ENCODE peak calls at places on chromosomes 5 and 9, in seven cellular contexts. F is H1, D is HCT116, O is IMR-90, G is HepG2, I is K562, Z is GM12878. V is an unnamed sample.

GRCh38 chr5:56025303-56025885 is 30.6 kb upstream of the IL6ST start:
- DNase-seq in F (no peak), D (no peak), O (peak; percentile 21), G (peak; percentile 97), I (no peak), Z (no peak), V (peak; percentile 65)

GRCh38 chr5:139787568-139788293 is 7.9 kb upstream of the PSD2 start:
- DNase-seq in F (peak; percentile 100), D (peak; percentile 54), O (peak; percentile 52), G (peak; percentile 66), I (peak; percentile 96), Z (peak; percentile 26), V (peak; percentile 97)

GRCh38 chr9:35570709-35571108 is 34.4 kb upstream of the TESK1 start:
- DNase-seq in F (no peak), D (no peak), O (no peak), G (no peak), I (no peak), Z (peak; percentile 9), V (no peak)

GRCh38 chr5:79636981-79637733 is 24.9 kb downstream of the TENT2 start:
- DNase-seq in F (no peak), D (no peak), O (no peak), G (no peak), I (no peak), Z (no peak), V (no peak)

GRCh38 chr5:167587768-167588167 is 703.7 kb upstream of the WWC1 start:
- DNase-seq in F (no peak), D (peak; percentile 8), O (peak; percentile 22), G (peak; percentile 11), I (no peak), Z (no peak), V (peak; percentile 40)

GRCh38 chr5:164504141-164504772 is 998.8 kb downstream of the MAT2B start:
- DNase-seq in F (peak; percentile 61), D (peak; percentile 4), O (peak; percentile 69), G (peak; percentile 34), I (peak; percentile 18), Z (peak; percentile 5), V (peak; percentile 57)

GRCh38 chr9:3189113-3189861 is 336.5 kb downstream of the RFX3 start:
- DNase-seq in F (no peak), D (no peak), O (no peak), G (no peak), I (no peak), Z (no peak), V (no peak)

GRCh38 chr9:14275331-14275730 is 38.6 kb downstream of the NFIB start:
- DNase-seq in F (no peak), D (no peak), O (no peak), G (no peak), I (no peak), Z (no peak), V (no peak)

GRCh38 chr9:128705051-128705965 is 3.0 kb downstream of the PKN3 start:
- DNase-seq in F (no peak), D (no peak), O (no peak), G (no peak), I (no peak), Z (no peak), V (no peak)

GRCh38 chr9:128707446-128707845 is 5.1 kb downstream of the PKN3 start:
- DNase-seq in F (no peak), D (no peak), O (no peak), G (no peak), I (no peak), Z (no peak), V (no peak)

GRCh38 chr9:128704356-128704670 is 2.0 kb downstream of the PKN3 start:
- DNase-seq in F (no peak), D (no peak), O (no peak), G (no peak), I (no peak), Z (no peak), V (no peak)

GRCh38 chr9:128706045-128706444 is 3.7 kb downstream of the PKN3 start:
- DNase-seq in F (no peak), D (no peak), O (no peak), G (no peak), I (no peak), Z (no peak), V (no peak)

DNA sequence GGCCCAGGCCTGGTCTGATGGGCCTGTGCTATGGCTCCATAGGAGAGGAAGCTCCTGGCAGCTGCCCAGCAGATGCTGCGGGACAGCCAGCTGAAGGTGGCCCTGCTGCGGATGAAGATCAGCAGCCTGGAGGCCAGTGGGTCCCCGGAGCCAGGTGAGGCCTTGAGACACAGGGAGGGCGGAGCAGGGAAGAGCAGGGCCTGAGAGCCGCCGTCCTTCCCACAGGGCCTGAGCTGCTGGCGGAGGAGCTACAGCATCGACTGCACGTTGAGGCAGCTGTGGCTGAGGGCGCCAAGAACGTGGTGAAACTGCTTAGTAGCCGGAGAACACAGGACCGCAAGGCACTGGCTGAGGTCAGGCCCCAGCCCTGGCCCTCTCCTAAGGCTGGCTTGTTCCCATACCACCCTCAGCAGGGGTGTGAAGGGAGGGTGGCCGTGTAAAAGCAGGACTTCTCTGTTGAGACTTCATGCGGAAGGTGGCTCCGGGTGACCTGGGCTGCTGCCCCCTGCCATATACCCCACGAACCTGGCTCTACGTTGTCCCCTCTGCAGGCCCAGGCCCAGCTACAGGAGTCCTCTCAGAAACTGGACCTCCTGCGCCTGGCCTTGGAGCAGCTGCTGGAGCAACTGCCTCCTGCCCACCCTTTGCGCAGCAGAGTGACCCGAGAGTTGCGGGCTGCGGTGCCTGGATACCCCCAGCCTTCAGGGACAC is 4.5 kb downstream of the PKN3 start:
- DNase-seq in F (no peak), D (no peak), O (no peak), G (no peak), I (no peak), Z (no peak), V (no peak)
- TF ChIP-seq CEBPB in F (no peak), D (no peak), O (no peak), G (no peak), I (no peak), Z (no peak), V (no peak)

GRCh38 chr5:124746916-124747769 is 704 bp upstream of the ZNF608 start:
- DNase-seq in F (peak; percentile 71), D (peak; percentile 80), O (peak; percentile 94), G (peak; percentile 57), I (no peak), Z (peak; percentile 66), V (peak; percentile 83)
- TF ChIP-seq CEBPB in F (no peak), D (no peak), O (no peak), G (no peak), I (no peak), Z (no peak), V (no peak)

GRCh38 chr5:137733011-137733410 is 2.9 kb downstream of the KLHL3 start:
- DNase-seq in F (no peak), D (no peak), O (peak; percentile 18), G (no peak), I (no peak), Z (no peak), V (no peak)
- TF ChIP-seq CEBPB in F (no peak), D (no peak), O (no peak), G (no peak), I (no peak), Z (no peak), V (no peak)

DNA sequence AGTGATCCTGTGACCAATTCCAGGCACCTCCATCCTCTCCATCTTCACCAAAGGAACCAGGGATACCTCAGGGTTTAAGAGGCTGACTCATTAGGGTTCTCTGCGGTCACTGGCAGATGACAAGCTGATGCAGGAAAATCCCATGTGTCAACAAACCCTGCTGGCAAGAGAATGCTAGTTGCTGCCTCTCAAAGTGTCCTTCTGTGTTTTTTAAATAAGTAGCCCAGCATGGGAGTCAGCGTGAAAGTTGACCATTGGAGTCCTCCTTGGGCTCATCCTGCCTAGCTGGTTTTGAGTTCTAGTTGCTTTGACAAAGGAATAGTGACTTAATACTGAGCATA is 200.2 kb downstream of the SLIT3 start:
- DNase-seq in F (no peak), D (no peak), O (no peak), G (no peak), I (no peak), Z (no peak), V (peak; percentile 67)
- TF ChIP-seq CEBPB in F (no peak), D (no peak), O (no peak), G (no peak), I (no peak), Z (no peak), V (no peak)

DNA sequence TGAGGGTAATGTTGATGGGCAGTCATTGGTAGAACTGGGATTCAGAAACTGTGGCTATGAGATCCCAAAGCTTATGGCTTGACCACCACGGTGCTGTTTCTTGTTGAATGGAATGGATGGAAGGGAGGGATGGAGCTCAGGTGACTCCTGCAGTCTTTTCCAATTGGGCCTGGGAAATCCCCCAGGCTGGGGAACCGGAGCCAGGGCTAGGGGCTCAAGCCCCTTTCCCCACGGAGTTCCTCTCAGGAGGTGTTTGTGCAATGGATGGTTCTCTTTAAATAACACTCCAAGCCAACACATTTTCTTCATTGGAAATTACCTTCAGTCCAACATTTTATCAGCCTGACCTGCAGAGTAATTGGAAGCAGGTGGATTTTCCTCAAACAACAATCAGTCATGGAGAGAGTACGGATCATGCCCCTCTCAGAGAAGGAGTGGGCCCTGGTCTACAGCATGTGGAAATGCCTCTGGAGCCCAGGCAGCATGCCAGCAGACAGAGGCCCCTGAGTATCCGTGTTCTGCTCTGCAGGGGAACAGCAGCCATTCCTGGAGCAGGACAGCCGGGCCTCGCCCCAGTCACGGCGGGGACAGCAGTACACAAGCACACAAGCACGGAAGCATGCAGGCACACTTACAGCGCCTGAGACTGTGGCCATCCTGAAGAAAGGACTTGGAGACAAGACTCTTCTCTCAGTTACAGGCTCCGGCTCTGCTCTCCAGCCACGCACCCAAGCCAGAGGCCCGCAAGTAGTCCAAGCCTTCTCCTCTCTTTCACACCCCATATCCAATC is 102.8 kb upstream of the ALDH1B1 start:
- DNase-seq in F (no peak), D (no peak), O (no peak), G (no peak), I (no peak), Z (no peak), V (no peak)
- TF ChIP-seq CEBPB in F (no peak), D (no peak), O (no peak), G (no peak), I (no peak), Z (no peak), V (no peak)

GRCh38 chr9:16033921-16034320 is 481.1 kb downstream of the CCDC171 start:
- DNase-seq in F (no peak), D (no peak), O (no peak), G (no peak), I (no peak), Z (no peak), V (no peak)

GRCh38 chr9:16031971-16032370 is 479.1 kb downstream of the CCDC171 start:
- DNase-seq in F (no peak), D (no peak), O (no peak), G (no peak), I (no peak), Z (no peak), V (no peak)

GRCh38 chr9:16033253-16033652 is 480.4 kb downstream of the CCDC171 start:
- DNase-seq in F (no peak), D (no peak), O (no peak), G (no peak), I (no peak), Z (no peak), V (no peak)

GRCh38 chr9:16031486-16031885 is 478.6 kb downstream of the CCDC171 start:
- DNase-seq in F (no peak), D (no peak), O (no peak), G (no peak), I (no peak), Z (no peak), V (no peak)

DNA sequence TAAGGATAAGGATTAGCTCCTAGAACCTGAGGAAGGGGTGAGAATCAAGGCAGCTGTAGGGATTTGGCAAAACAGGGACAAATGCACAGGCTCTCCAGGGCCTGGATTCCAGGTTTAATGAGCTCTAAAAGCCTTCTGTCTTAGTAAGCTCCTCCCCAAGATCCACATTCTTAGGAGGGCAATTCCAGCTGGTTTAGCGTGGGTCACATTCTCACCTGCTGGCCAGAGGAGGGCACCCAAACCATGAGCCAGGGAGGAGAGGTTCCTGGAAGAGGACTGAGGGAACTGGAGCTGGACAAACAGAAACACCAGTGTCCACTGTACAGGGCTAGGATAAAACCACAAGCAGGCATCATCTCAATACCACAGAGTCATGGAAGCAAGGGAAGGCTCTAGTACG is 480.0 kb downstream of the CCDC171 start:
- DNase-seq in F (no peak), D (peak; percentile 10), O (peak; percentile 49), G (no peak), I (no peak), Z (no peak), V (no peak)
- TF ChIP-seq CEBPB in F (no peak), D (no peak), O (no peak), G (no peak), I (no peak), Z (no peak), V (no peak)

V was measured in A549.